ENCODE peak calls at places on chromosomes 11 and 22, in six cellular contexts. B is esophagus muscularis mucosa, F is left ventricle myocardium inferior, I is hepatocyte, R is suprapubic skin, A is left lung. W is an unnamed sample.

GRCh38 chr11:78539566-78539965 is 35.1 kb downstream of the NARS2 start:
- DNase-seq in B (no peak), F (no peak), I (peak), R (no peak), A (no peak), W (no peak)

GRCh38 chr11:111693224-111693937 is 72.8 kb downstream of the PPP2R1B start:
- DNase-seq in B (no peak), F (no peak), I (no peak), R (no peak), A (no peak), W (no peak)

GRCh38 chr11:41983458-41983857 is 524.0 kb upstream of the LRRC4C start:
- DNase-seq in B (no peak), F (no peak), I (no peak), R (no peak), A (no peak), W (no peak)

GRCh38 chr11:45610627-45611026 is 54.8 kb downstream of the CHST1 start:
- DNase-seq in B (no peak), F (no peak), I (no peak), R (no peak), A (no peak), W (no peak)

GRCh38 chr11:58592760-58593472 is 14.1 kb downstream of the ZFP91 start:
- DNase-seq in B (no peak), F (no peak), I (peak), R (no peak), A (no peak), W (no peak)

GRCh38 chr11:21865541-21865940 is 327.3 kb upstream of the ANO5 start:
- DNase-seq in B (no peak), F (no peak), I (no peak), R (no peak), A (no peak), W (no peak)

GRCh38 chr22:26797910-26798309 is 140.5 kb downstream of the MIAT start:
- DNase-seq in B (no peak), F (no peak), I (no peak), R (no peak), A (no peak), W (no peak)

GRCh38 chr11:16572946-16573345 is 165.5 kb upstream of the C11orf58 start:
- DNase-seq in B (no peak), F (no peak), I (no peak), R (no peak), A (no peak), W (no peak)

GRCh38 chr11:69909561-69910518 is 90.6 kb upstream of the FGF3 start:
- DNase-seq in B (no peak), F (no peak), I (no peak), R (peak), A (peak), W (no peak)

GRCh38 chr11:59754494-59754858 is 700 bp upstream of the STX3 start:
- DNase-seq in B (no peak), F (peak), I (peak), R (no peak), A (no peak), W (no peak)

GRCh38 chr22:48901324-48901723 is 926.3 kb downstream of the BRD1 start:
- DNase-seq in B (no peak), F (no peak), I (no peak), R (no peak), A (no peak), W (no peak)

GRCh38 chr22:49536571-49537131 is 291.0 kb downstream of the BRD1 start:
- DNase-seq in B (no peak), F (no peak), I (no peak), R (peak), A (peak), W (no peak)

GRCh38 chr11:128593281-128593680 is 5.9 kb upstream of the ETS1 start:
- DNase-seq in B (no peak), F (no peak), I (no peak), R (no peak), A (no peak), W (no peak)

GRCh38 chr22:19143967-19144400 is 467 bp downstream of the ESS2 start:
- DNase-seq in B (no peak), F (no peak), I (no peak), R (no peak), A (no peak), W (no peak)

GRCh38 chr11:1228183-1228821 is 5.4 kb downstream of the MUC5B start:
- DNase-seq in B (no peak), F (no peak), I (no peak), R (peak), A (peak), W (no peak)

GRCh38 chr11:66359662-66360087 is 11.9 kb downstream of the SLC29A2 start:
- DNase-seq in B (no peak), F (no peak), I (peak), R (no peak), A (no peak), W (no peak)

GRCh38 chr11:93652161-93652597 is 9.3 kb upstream of the CEP295 start:
- DNase-seq in B (peak), F (no peak), I (peak), R (no peak), A (no peak), W (peak)

GRCh38 chr11:17443000-17443399 is 33.6 kb downstream of the ABCC8 start:
- DNase-seq in B (no peak), F (no peak), I (no peak), R (no peak), A (no peak), W (no peak)

GRCh38 chr22:17368144-17368726 is 1.0 kb upstream of the CECR2 start:
- DNase-seq in B (no peak), F (no peak), I (no peak), R (no peak), A (no peak), W (no peak)

GRCh38 chr11:72798361-72798760 is 4.5 kb upstream of the STARD10 start:
- DNase-seq in B (no peak), F (no peak), I (no peak), R (no peak), A (no peak), W (no peak)

GRCh38 chr11:9861860-9862725 is 198.2 kb downstream of the SWAP70 start:
- DNase-seq in B (no peak), F (no peak), I (peak), R (no peak), A (no peak), W (peak)

GRCh38 chr22:22026157-22026831 is 43.7 kb upstream of the TOP3B start:
- DNase-seq in B (peak), F (no peak), I (no peak), R (no peak), A (no peak), W (no peak)

GRCh38 chr22:42116848-42117424 is 13.7 kb downstream of the CYP2D6 start:
- DNase-seq in B (no peak), F (no peak), I (peak), R (no peak), A (peak), W (no peak)

GRCh38 chr22:33986954-33987353 is 66.7 kb upstream of the LARGE1 start:
- DNase-seq in B (peak), F (no peak), I (no peak), R (no peak), A (no peak), W (no peak)

GRCh38 chr11:94519478-94520084 is 7.3 kb downstream of the C11orf97 start:
- DNase-seq in B (no peak), F (no peak), I (peak), R (no peak), A (no peak), W (no peak)

GRCh38 chr11:120925944-120926343 is 98.0 kb upstream of the TBCEL start:
- DNase-seq in B (no peak), F (no peak), I (no peak), R (no peak), A (no peak), W (no peak)

GRCh38 chr22:30005213-30005857 is 74.9 kb upstream of the HORMAD2 start:
- DNase-seq in B (no peak), F (peak), I (peak), R (no peak), A (no peak), W (peak)

GRCh38 chr22:20441631-20442484 is 4.2 kb upstream of the SCARF2 start:
- DNase-seq in B (no peak), F (no peak), I (no peak), R (peak), A (peak), W (no peak)

GRCh38 chr22:36781656-36782627 is 6.0 kb upstream of the IFT27 start:
- DNase-seq in B (peak), F (peak), I (peak), R (peak), A (peak), W (peak)

GRCh38 chr11:19240420-19241259 is at the start of gene E2F8:
- DNase-seq in B (peak), F (peak), I (peak), R (peak), A (peak), W (peak)

GRCh38 chr22:20979243-20979809 is 2.8 kb upstream of the LZTR1 start:
- DNase-seq in B (no peak), F (peak), I (peak), R (no peak), A (peak), W (no peak)

GRCh38 chr22:29061773-29062172 is at the start of gene C22orf31:
- DNase-seq in B (no peak), F (no peak), I (no peak), R (no peak), A (no peak), W (no peak)

GRCh38 chr22:48874956-48875355 is 952.7 kb downstream of the BRD1 start:
- DNase-seq in B (no peak), F (no peak), I (no peak), R (no peak), A (no peak), W (no peak)

GRCh38 chr11:75667268-75667830 is 1.5 kb downstream of the MAP6 start:
- DNase-seq in B (no peak), F (peak), I (peak), R (no peak), A (peak), W (no peak)

GRCh38 chr11:96221244-96222070 is 121.5 kb downstream of the MAML2 start:
- DNase-seq in B (no peak), F (no peak), I (no peak), R (no peak), A (no peak), W (no peak)
- H3K27ac ChIP-seq in B (no peak), F (peak), I (no peak), R (peak), A (peak), W (no peak)

GRCh38 chr11:12817681-12818332 is 143.6 kb downstream of the TEAD1 start:
- DNase-seq in B (no peak), F (no peak), I (no peak), R (no peak), A (no peak), W (no peak)
- H3K4me3 ChIP-seq in B (no peak), F (no peak), I (no peak), R (no peak), A (no peak), W (no peak)

GRCh38 chr11:35927730-35928129 is 16.1 kb upstream of the LDLRAD3 start:
- DNase-seq in B (no peak), F (peak), I (peak), R (peak), A (peak), W (peak)

GRCh38 chr11:35927067-35927466 is 16.8 kb upstream of the LDLRAD3 start:
- DNase-seq in B (no peak), F (no peak), I (no peak), R (no peak), A (no peak), W (no peak)

GRCh38 chr11:35930466-35930865 is 13.4 kb upstream of the LDLRAD3 start:
- DNase-seq in B (no peak), F (no peak), I (no peak), R (no peak), A (no peak), W (no peak)

GRCh38 chr11:35932121-35932520 is 11.7 kb upstream of the LDLRAD3 start:
- DNase-seq in B (no peak), F (no peak), I (no peak), R (no peak), A (no peak), W (no peak)

GRCh38 chr11:35928688-35929087 is 15.2 kb upstream of the LDLRAD3 start:
- DNase-seq in B (no peak), F (no peak), I (no peak), R (no peak), A (no peak), W (no peak)
- H3K27ac ChIP-seq in B (no peak), F (no peak), I (no peak), R (no peak), A (no peak), W (no peak)

GRCh38 chr22:24146190-24146616 is 35.1 kb upstream of the SUSD2 start:
- DNase-seq in B (no peak), F (no peak), I (peak), R (no peak), A (peak), W (peak)
- H3K4me3 ChIP-seq in B (peak), F (no peak), I (no peak), R (no peak), A (no peak), W (no peak)

GRCh38 chr11:65072631-65072966 is 11.2 kb downstream of the CDCA5 start:
- DNase-seq in B (no peak), F (no peak), I (no peak), R (no peak), A (no peak), W (no peak)
- H3K27ac ChIP-seq in B (no peak), F (no peak), I (no peak), R (no peak), A (no peak), W (no peak)

GRCh38 chr11:61111060-61111435 is 8.8 kb downstream of the CD5 start:
- DNase-seq in B (no peak), F (no peak), I (no peak), R (no peak), A (no peak), W (no peak)

GRCh38 chr11:61109671-61110070 is 7.4 kb downstream of the CD5 start:
- DNase-seq in B (no peak), F (no peak), I (no peak), R (no peak), A (no peak), W (no peak)

GRCh38 chr11:61111786-61112517 is 9.7 kb downstream of the CD5 start:
- DNase-seq in B (no peak), F (no peak), I (no peak), R (no peak), A (no peak), W (no peak)

GRCh38 chr11:61108847-61109585 is 6.7 kb downstream of the CD5 start:
- DNase-seq in B (no peak), F (no peak), I (no peak), R (no peak), A (no peak), W (no peak)

DNA sequence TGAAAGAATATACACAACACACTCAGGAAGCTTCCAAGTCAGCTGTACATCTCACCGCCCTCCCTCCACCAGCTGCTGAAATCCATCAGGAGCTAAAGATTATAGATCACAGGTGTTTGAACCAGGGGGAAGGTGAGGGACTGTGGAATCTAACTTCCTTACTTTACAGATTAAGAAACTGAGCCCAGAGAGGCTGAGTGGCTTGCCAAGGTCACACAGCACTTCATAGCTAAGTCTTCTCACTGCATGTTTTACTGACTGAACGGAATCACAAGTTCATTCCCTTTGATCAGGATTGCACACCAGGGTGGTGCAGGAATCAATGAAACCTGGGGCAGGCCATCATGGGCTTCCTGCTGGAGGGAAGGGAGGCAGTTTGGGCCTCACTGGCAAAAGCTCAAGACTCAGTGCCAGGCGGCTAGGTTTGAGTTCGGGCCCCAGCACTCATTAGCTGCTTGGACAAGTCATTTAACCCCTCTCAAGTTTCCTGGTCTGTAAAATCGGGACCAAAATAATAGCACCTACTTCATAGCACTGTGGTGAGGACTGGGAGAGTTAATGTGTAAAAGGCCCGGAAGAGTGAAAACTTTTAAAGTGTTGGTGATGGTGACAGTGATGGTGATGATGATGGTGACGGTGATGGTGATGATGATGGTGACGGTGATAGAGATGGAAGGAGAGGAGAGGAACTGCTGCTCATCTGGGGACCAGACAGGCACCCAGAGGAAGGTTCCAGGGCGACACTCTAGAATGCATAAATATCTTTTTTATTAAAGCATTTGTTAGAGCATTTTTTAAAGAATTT is 8.2 kb downstream of the CD5 start:
- DNase-seq in B (no peak), F (no peak), I (no peak), R (no peak), A (no peak), W (no peak)
- H3K4me3 ChIP-seq in B (no peak), F (no peak), I (no peak), R (no peak), A (no peak), W (no peak)

GRCh38 chr11:12682730-12683500 is 8.7 kb downstream of the TEAD1 start:
- DNase-seq in B (no peak), F (no peak), I (no peak), R (no peak), A (no peak), W (no peak)

GRCh38 chr11:12680940-12681258 is 6.7 kb downstream of the TEAD1 start:
- DNase-seq in B (no peak), F (no peak), I (no peak), R (no peak), A (no peak), W (no peak)

GRCh38 chr11:12681462-12681861 is 7.2 kb downstream of the TEAD1 start:
- DNase-seq in B (no peak), F (no peak), I (no peak), R (no peak), A (no peak), W (no peak)

GRCh38 chr11:12683857-12684256 is 9.6 kb downstream of the TEAD1 start:
- DNase-seq in B (no peak), F (no peak), I (no peak), R (no peak), A (no peak), W (no peak)

DNA sequence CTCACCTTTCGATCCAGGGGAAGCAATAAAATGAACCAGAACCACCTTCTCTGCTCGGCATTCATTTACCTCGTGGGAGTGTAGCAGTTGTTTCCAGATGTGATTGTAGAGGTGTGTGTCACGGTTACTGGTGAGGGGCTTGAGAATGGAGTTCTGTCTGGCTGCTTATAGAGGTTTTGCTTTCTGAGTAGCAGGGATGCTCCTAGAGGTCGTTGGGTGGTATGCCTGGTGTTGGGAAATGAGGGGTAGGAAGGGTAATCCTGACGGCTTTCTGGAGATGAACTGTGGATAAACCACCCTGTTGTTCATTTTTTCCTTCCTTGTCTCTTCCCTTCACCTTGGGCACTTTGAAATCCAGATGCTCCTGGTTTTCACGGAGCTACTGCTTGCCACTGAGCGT is 8.1 kb downstream of the TEAD1 start:
- DNase-seq in B (no peak), F (no peak), I (no peak), R (no peak), A (no peak), W (no peak)
- H3K27ac ChIP-seq in B (no peak), F (no peak), I (peak), R (no peak), A (no peak), W (peak)

W was measured in tibial nerve.